ENCODE peak calls at places on chromosomes 4 and X, in six cellular contexts. U is GM23338, L is nephron progenitor cell, T is Calu3, Y is A549, K is RWPE1. A is an unnamed sample.

GRCh38 chr4:157217708-157218107 is 2.8 kb upstream of the GRIA2 start:
- DNase-seq in U (peak; percentile 40), L (no peak), T (peak; percentile 3), Y (peak; percentile 16), K (no peak), A (no peak)

GRCh38 chrX:12210196-12210815 is 72.0 kb downstream of the FRMPD4 start:
- DNase-seq in U (no peak), L (no peak), T (peak; percentile 2), Y (peak; percentile 38), K (peak; percentile 20), A (no peak)

GRCh38 chr4:111070390-111070789 is 447.5 kb upstream of the PITX2 start:
- DNase-seq in U (no peak), L (no peak), T (no peak), Y (no peak), K (no peak), A (no peak)

GRCh38 chr4:69088473-69088872 is 7.8 kb upstream of the UGT2B7 start:
- DNase-seq in U (no peak), L (no peak), T (no peak), Y (no peak), K (no peak), A (no peak)

GRCh38 chrX:69107231-69107739 is 58.0 kb downstream of the PJA1 start:
- DNase-seq in U (peak; percentile 70), L (peak; percentile 26), T (no peak), Y (no peak), K (no peak), A (peak; percentile 26)

GRCh38 chrX:53320543-53321215 is 39.3 kb upstream of the IQSEC2 start:
- DNase-seq in U (peak; percentile 15), L (peak; percentile 30), T (no peak), Y (no peak), K (no peak), A (peak; percentile 24)

GRCh38 chr4:61531188-61531587 is 331.1 kb downstream of the ADGRL3 start:
- DNase-seq in U (no peak), L (no peak), T (no peak), Y (no peak), K (no peak), A (no peak)

GRCh38 chrX:43805579-43805978 is 76.7 kb downstream of the MAOB start:
- DNase-seq in U (no peak), L (no peak), T (peak; percentile 6), Y (peak; percentile 1), K (no peak), A (no peak)

GRCh38 chr4:122541996-122542395 is 78.9 kb downstream of the IL21 start:
- DNase-seq in U (no peak), L (no peak), T (peak; percentile 1), Y (no peak), K (no peak), A (no peak)

GRCh38 chr4:159508917-159509500 is 406.1 kb downstream of the RAPGEF2 start:
- DNase-seq in U (no peak), L (no peak), T (no peak), Y (no peak), K (no peak), A (no peak)

GRCh38 chrX:55713635-55714034 is 3.9 kb upstream of the RRAGB start:
- DNase-seq in U (no peak), L (no peak), T (no peak), Y (no peak), K (no peak), A (no peak)

GRCh38 chr4:7647932-7648812 is 213.4 kb upstream of the PSAPL1 start:
- DNase-seq in U (no peak), L (no peak), T (no peak), Y (peak; percentile 32), K (no peak), A (no peak)

GRCh38 chr4:162126754-162127153 is 37.0 kb downstream of the FSTL5 start:
- DNase-seq in U (peak; percentile 19), L (no peak), T (no peak), Y (no peak), K (no peak), A (no peak)

GRCh38 chr4:162131256-162131655 is 32.5 kb downstream of the FSTL5 start:
- DNase-seq in U (peak; percentile 35), L (no peak), T (peak; percentile 4), Y (peak; percentile 8), K (no peak), A (no peak)
- TF ChIP-seq CTCF in U (no peak), L (peak; percentile 28), T (no peak), Y (peak; percentile 17), K (no peak), A (peak; percentile 57)

GRCh38 chrX:66760648-66761047 is 121.8 kb upstream of the EDA2R start:
- DNase-seq in U (peak; percentile 18), L (no peak), T (no peak), Y (peak; percentile 1), K (no peak), A (no peak)
- TF ChIP-seq CTCF in U (peak; percentile 33), L (no peak), T (no peak), Y (peak; percentile 15), K (no peak), A (no peak)

GRCh38 chrX:22078117-22078516 is 46.0 kb downstream of the PHEX start:
- DNase-seq in U (peak; percentile 14), L (no peak), T (no peak), Y (no peak), K (no peak), A (no peak)

GRCh38 chrX:22087158-22087557 is 55.0 kb downstream of the PHEX start:
- DNase-seq in U (no peak), L (no peak), T (no peak), Y (no peak), K (no peak), A (no peak)

GRCh38 chrX:22085969-22086368 is 53.8 kb downstream of the PHEX start:
- DNase-seq in U (no peak), L (no peak), T (no peak), Y (no peak), K (no peak), A (no peak)

GRCh38 chrX:22081475-22082092 is 49.5 kb downstream of the PHEX start:
- DNase-seq in U (peak; percentile 78), L (peak; percentile 75), T (peak; percentile 65), Y (peak; percentile 63), K (no peak), A (peak; percentile 68)
- TF ChIP-seq CTCF in U (peak; percentile 78), L (peak; percentile 80), T (peak; percentile 51), Y (peak; percentile 58), K (peak; percentile 17), A (peak; percentile 68)

DNA sequence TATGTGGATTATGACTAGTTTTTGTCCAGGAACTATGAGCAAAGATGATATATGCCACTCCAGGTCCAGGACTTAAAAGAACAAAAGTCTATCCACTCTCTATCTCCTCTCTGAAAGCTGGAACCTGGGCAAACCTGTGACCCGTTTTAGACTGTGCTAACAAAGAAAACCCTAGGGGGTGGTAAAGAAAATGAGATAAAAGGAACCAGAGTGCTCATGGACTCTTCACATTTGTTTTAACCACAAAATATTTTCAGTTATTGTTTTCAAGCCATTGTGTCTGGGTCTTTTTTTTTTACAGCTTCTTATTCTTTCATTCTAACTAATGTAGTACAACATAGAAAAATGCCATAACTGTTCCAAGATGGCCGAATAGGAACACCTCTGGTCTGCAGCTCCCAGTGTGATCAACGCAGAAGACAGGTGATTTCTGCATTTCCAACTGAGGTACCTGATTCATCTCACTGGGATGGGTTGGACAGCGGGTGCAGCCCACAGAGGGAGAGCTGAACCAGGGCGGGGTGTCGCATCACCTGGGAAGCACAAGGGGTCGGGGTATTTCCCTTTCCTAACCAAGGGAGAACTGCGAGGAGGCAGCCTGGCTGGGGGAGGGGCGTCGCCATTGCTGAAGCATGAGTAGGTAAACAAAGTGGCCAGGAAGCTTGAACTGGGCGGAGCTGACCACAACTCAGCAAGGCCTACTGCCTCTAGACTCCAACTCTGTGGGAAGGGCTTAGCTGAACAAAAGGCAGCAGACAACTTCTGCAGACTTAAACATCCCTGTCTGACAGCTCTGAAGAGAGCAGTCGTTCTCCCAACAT is 45.1 kb downstream of the CHM start:
- DNase-seq in U (peak; percentile 81), L (peak; percentile 64), T (peak; percentile 84), Y (peak; percentile 28), K (peak; percentile 1), A (no peak)
- TF ChIP-seq CTCF in U (peak; percentile 12), L (no peak), T (no peak), Y (no peak), K (no peak), A (no peak)

GRCh38 chr4:25863347-25863784 is 578 bp upstream of the SEL1L3 start:
- DNase-seq in U (peak; percentile 74), L (peak; percentile 35), T (peak; percentile 56), Y (peak; percentile 27), K (no peak), A (peak; percentile 50)
- TF ChIP-seq CTCF in U (peak; percentile 54), L (peak; percentile 27), T (no peak), Y (peak; percentile 33), K (no peak), A (no peak)

GRCh38 chr4:147987252-147987651 is 255.4 kb downstream of the ARHGAP10 start:
- DNase-seq in U (no peak), L (no peak), T (no peak), Y (no peak), K (no peak), A (no peak)

GRCh38 chr4:147985376-147985775 is 253.5 kb downstream of the ARHGAP10 start:
- DNase-seq in U (no peak), L (no peak), T (no peak), Y (no peak), K (no peak), A (no peak)

GRCh38 chr4:147984778-147985138 is 252.9 kb downstream of the ARHGAP10 start:
- DNase-seq in U (no peak), L (no peak), T (no peak), Y (no peak), K (no peak), A (no peak)

GRCh38 chr4:147981305-147981704 is 249.4 kb downstream of the ARHGAP10 start:
- DNase-seq in U (no peak), L (no peak), T (no peak), Y (no peak), K (no peak), A (no peak)

GRCh38 chr4:147984065-147984777 is 252.3 kb downstream of the ARHGAP10 start:
- DNase-seq in U (peak; percentile 88), L (peak; percentile 43), T (peak; percentile 13), Y (peak; percentile 8), K (peak; percentile 53), A (peak; percentile 42)
- TF ChIP-seq CTCF in U (peak; percentile 89), L (peak; percentile 63), T (no peak), Y (peak; percentile 44), K (peak; percentile 57), A (peak; percentile 80)

DNA sequence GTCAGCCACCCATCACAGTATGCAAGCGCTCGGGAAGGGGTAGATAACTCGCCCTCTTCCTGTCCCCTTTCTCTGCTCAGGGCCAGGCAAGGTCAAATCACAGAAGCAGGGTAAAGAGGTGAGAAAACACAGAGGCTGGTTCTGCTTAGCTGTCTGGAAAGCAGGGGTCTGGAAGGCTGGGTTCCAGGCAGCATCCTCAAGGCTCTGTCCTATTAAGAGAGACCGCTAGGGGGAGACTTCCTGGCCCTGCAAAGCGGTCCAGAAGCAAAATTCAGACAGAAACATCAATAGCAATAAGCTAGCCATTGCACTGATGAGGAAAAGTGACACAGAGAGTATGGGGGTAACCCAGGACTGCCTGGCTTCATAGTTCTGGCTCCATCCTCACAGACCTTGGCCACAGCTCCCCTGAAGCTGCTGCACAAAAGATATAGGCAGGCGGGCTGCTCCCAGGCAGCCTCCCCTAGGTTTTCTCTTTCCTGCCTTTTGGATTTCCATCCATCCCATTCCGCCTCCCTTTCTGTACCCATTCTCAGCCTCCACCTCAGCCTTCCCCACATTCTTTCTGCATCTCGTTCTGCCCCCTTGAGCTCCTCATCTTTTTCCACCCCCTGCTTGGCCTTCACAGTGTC is 308.5 kb downstream of the EVC2 start:
- DNase-seq in U (peak; percentile 76), L (peak; percentile 55), T (no peak), Y (peak; percentile 24), K (peak; percentile 36), A (peak; percentile 58)
- TF ChIP-seq CTCF in U (peak; percentile 77), L (peak; percentile 88), T (no peak), Y (peak; percentile 49), K (peak; percentile 66), A (peak; percentile 85)

A was measured in glutamatergic neuron.